ENCODE peak calls at places on chromosomes 7 and 10, in eight cellular contexts. One of them, this sample, is unnamed.

GRCh38 chr10:84230359-84230758 is 5.0 kb upstream of the LRIT2 start:
- DNase-seq in BJ: no peak
- DNase-seq in bronchial epithelial cell: no peak
- DNase-seq in upper lobe of left lung: no peak
- DNase-seq in ureter: no peak
- DNase-seq in neural crest cell: no peak
- DNase-seq in NCI-H1105 treated with DMSO at 0.1 percent for 48 hours: no peak
- DNase-seq in activated T-cell treated with anti-CD3 and anti-CD28 coated beads for 1 hour: no peak
- DNase-seq in this sample: no peak

GRCh38 chr10:393346-393745 is 258.1 kb downstream of the ZMYND11 start:
- DNase-seq in activated T-cell treated with anti-CD3 and anti-CD28 coated beads for 1 hour: no peak
- DNase-seq in NCI-H1105 treated with DMSO at 0.1 percent for 48 hours: no peak
- DNase-seq in upper lobe of left lung: no peak
- DNase-seq in neural crest cell: no peak
- DNase-seq in ureter: no peak
- DNase-seq in BJ: no peak
- DNase-seq in bronchial epithelial cell: no peak
- DNase-seq in this sample: no peak

GRCh38 chr7:111992601-111993000 is 213.6 kb downstream of the DOCK4 start:
- DNase-seq in activated T-cell treated with anti-CD3 and anti-CD28 coated beads for 1 hour: no peak
- DNase-seq in BJ: no peak
- DNase-seq in upper lobe of left lung: no peak
- DNase-seq in NCI-H1105 treated with DMSO at 0.1 percent for 48 hours: no peak
- DNase-seq in bronchial epithelial cell: no peak
- DNase-seq in neural crest cell: no peak
- DNase-seq in ureter: no peak
- DNase-seq in this sample: peak; percentile 31

GRCh38 chr10:60849217-60849616 is 70.9 kb downstream of the CDK1 start:
- DNase-seq in NCI-H1105 treated with DMSO at 0.1 percent for 48 hours: no peak
- DNase-seq in BJ: no peak
- DNase-seq in activated T-cell treated with anti-CD3 and anti-CD28 coated beads for 1 hour: no peak
- DNase-seq in ureter: no peak
- DNase-seq in neural crest cell: no peak
- DNase-seq in upper lobe of left lung: no peak
- DNase-seq in bronchial epithelial cell: no peak
- DNase-seq in this sample: peak; percentile 10

GRCh38 chr7:130356760-130357611 is 12.4 kb downstream of the CPA5 start:
- DNase-seq in ureter: peak; percentile 80
- DNase-seq in neural crest cell: no peak
- DNase-seq in BJ: no peak
- DNase-seq in bronchial epithelial cell: peak; percentile 90
- DNase-seq in NCI-H1105 treated with DMSO at 0.1 percent for 48 hours: no peak
- DNase-seq in activated T-cell treated with anti-CD3 and anti-CD28 coated beads for 1 hour: no peak
- DNase-seq in upper lobe of left lung: peak; percentile 12
- DNase-seq in this sample: peak; percentile 84

GRCh38 chr7:75948179-75948578 is 33.2 kb downstream of the POR start:
- DNase-seq in BJ: no peak
- DNase-seq in NCI-H1105 treated with DMSO at 0.1 percent for 48 hours: no peak
- DNase-seq in ureter: no peak
- DNase-seq in neural crest cell: no peak
- DNase-seq in upper lobe of left lung: peak; percentile 55
- DNase-seq in activated T-cell treated with anti-CD3 and anti-CD28 coated beads for 1 hour: no peak
- DNase-seq in bronchial epithelial cell: no peak
- DNase-seq in this sample: no peak

GRCh38 chr10:129918401-129918800 is 45.7 kb downstream of the EBF3 start:
- DNase-seq in BJ: no peak
- DNase-seq in bronchial epithelial cell: no peak
- DNase-seq in neural crest cell: no peak
- DNase-seq in upper lobe of left lung: peak; percentile 9
- DNase-seq in NCI-H1105 treated with DMSO at 0.1 percent for 48 hours: no peak
- DNase-seq in ureter: no peak
- DNase-seq in activated T-cell treated with anti-CD3 and anti-CD28 coated beads for 1 hour: no peak
- DNase-seq in this sample: no peak

GRCh38 chr10:63140077-63140476 is 6.9 kb downstream of the NRBF2 start:
- DNase-seq in bronchial epithelial cell: peak; percentile 56
- DNase-seq in activated T-cell treated with anti-CD3 and anti-CD28 coated beads for 1 hour: no peak
- DNase-seq in BJ: no peak
- DNase-seq in upper lobe of left lung: no peak
- DNase-seq in NCI-H1105 treated with DMSO at 0.1 percent for 48 hours: no peak
- DNase-seq in neural crest cell: no peak
- DNase-seq in ureter: no peak
- DNase-seq in this sample: no peak

GRCh38 chr10:132703305-132704007 is 82.5 kb downstream of the NKX6-2 start:
- DNase-seq in NCI-H1105 treated with DMSO at 0.1 percent for 48 hours: no peak
- DNase-seq in ureter: no peak
- DNase-seq in neural crest cell: no peak
- DNase-seq in activated T-cell treated with anti-CD3 and anti-CD28 coated beads for 1 hour: no peak
- DNase-seq in BJ: no peak
- DNase-seq in upper lobe of left lung: no peak
- DNase-seq in bronchial epithelial cell: no peak
- DNase-seq in this sample: no peak

GRCh38 chr7:6117533-6117932 is 86.4 kb downstream of the ANKRD61 start:
- DNase-seq in bronchial epithelial cell: no peak
- DNase-seq in neural crest cell: no peak
- DNase-seq in NCI-H1105 treated with DMSO at 0.1 percent for 48 hours: no peak
- DNase-seq in upper lobe of left lung: no peak
- DNase-seq in ureter: no peak
- DNase-seq in BJ: no peak
- DNase-seq in activated T-cell treated with anti-CD3 and anti-CD28 coated beads for 1 hour: no peak
- DNase-seq in this sample: no peak

GRCh38 chr10:5569568-5569967 is 44.8 kb downstream of the CALML3 start:
- DNase-seq in activated T-cell treated with anti-CD3 and anti-CD28 coated beads for 1 hour: no peak
- DNase-seq in neural crest cell: no peak
- DNase-seq in BJ: no peak
- DNase-seq in ureter: no peak
- DNase-seq in bronchial epithelial cell: no peak
- DNase-seq in upper lobe of left lung: no peak
- DNase-seq in NCI-H1105 treated with DMSO at 0.1 percent for 48 hours: no peak
- DNase-seq in this sample: no peak

GRCh38 chr10:78787095-78787494 is 281.7 kb upstream of the ZMIZ1 start:
- DNase-seq in BJ: no peak
- DNase-seq in ureter: no peak
- DNase-seq in neural crest cell: no peak
- DNase-seq in upper lobe of left lung: no peak
- DNase-seq in activated T-cell treated with anti-CD3 and anti-CD28 coated beads for 1 hour: no peak
- DNase-seq in NCI-H1105 treated with DMSO at 0.1 percent for 48 hours: peak; percentile 26
- DNase-seq in bronchial epithelial cell: no peak
- DNase-seq in this sample: peak; percentile 51

GRCh38 chr10:4931587-4931986 is 31.6 kb upstream of the AKR1C1 start:
- DNase-seq in NCI-H1105 treated with DMSO at 0.1 percent for 48 hours: no peak
- DNase-seq in ureter: no peak
- DNase-seq in bronchial epithelial cell: no peak
- DNase-seq in BJ: no peak
- DNase-seq in upper lobe of left lung: no peak
- DNase-seq in activated T-cell treated with anti-CD3 and anti-CD28 coated beads for 1 hour: no peak
- DNase-seq in neural crest cell: no peak
- DNase-seq in this sample: no peak

GRCh38 chr10:73850205-73850604 is 24.1 kb downstream of the CAMK2G start:
- DNase-seq in BJ: no peak
- DNase-seq in NCI-H1105 treated with DMSO at 0.1 percent for 48 hours: no peak
- DNase-seq in ureter: no peak
- DNase-seq in activated T-cell treated with anti-CD3 and anti-CD28 coated beads for 1 hour: no peak
- DNase-seq in neural crest cell: no peak
- DNase-seq in upper lobe of left lung: no peak
- DNase-seq in bronchial epithelial cell: no peak
- DNase-seq in this sample: no peak

GRCh38 chr10:61404771-61405170 is 48.4 kb downstream of the TMEM26 start:
- DNase-seq in ureter: no peak
- DNase-seq in activated T-cell treated with anti-CD3 and anti-CD28 coated beads for 1 hour: no peak
- DNase-seq in neural crest cell: no peak
- DNase-seq in upper lobe of left lung: no peak
- DNase-seq in bronchial epithelial cell: peak; percentile 10
- DNase-seq in BJ: peak; percentile 19
- DNase-seq in NCI-H1105 treated with DMSO at 0.1 percent for 48 hours: no peak
- DNase-seq in this sample: peak; percentile 60

GRCh38 chr7:14507617-14508016 is 394.9 kb downstream of the DGKB start:
- DNase-seq in BJ: no peak
- DNase-seq in ureter: no peak
- DNase-seq in NCI-H1105 treated with DMSO at 0.1 percent for 48 hours: peak; percentile 98
- DNase-seq in activated T-cell treated with anti-CD3 and anti-CD28 coated beads for 1 hour: no peak
- DNase-seq in neural crest cell: no peak
- DNase-seq in bronchial epithelial cell: peak; percentile 99
- DNase-seq in upper lobe of left lung: no peak
- DNase-seq in this sample: peak; percentile 15

GRCh38 chr10:6035926-6036575 is 26.1 kb downstream of the IL2RA start:
- DNase-seq in neural crest cell: no peak
- DNase-seq in NCI-H1105 treated with DMSO at 0.1 percent for 48 hours: no peak
- DNase-seq in bronchial epithelial cell: no peak
- DNase-seq in BJ: no peak
- DNase-seq in activated T-cell treated with anti-CD3 and anti-CD28 coated beads for 1 hour: no peak
- DNase-seq in ureter: peak; percentile 27
- DNase-seq in upper lobe of left lung: no peak
- DNase-seq in this sample: no peak

GRCh38 chr10:49559476-49559875 is 20.6 kb upstream of the ERCC6 start:
- DNase-seq in NCI-H1105 treated with DMSO at 0.1 percent for 48 hours: no peak
- DNase-seq in neural crest cell: no peak
- DNase-seq in BJ: no peak
- DNase-seq in ureter: no peak
- DNase-seq in upper lobe of left lung: no peak
- DNase-seq in bronchial epithelial cell: no peak
- DNase-seq in activated T-cell treated with anti-CD3 and anti-CD28 coated beads for 1 hour: no peak
- DNase-seq in this sample: peak; percentile 66

GRCh38 chr7:110119883-110120581 is 970.9 kb upstream of the LRRN3 start:
- DNase-seq in bronchial epithelial cell: peak; percentile 51
- DNase-seq in activated T-cell treated with anti-CD3 and anti-CD28 coated beads for 1 hour: no peak
- DNase-seq in ureter: no peak
- DNase-seq in neural crest cell: no peak
- DNase-seq in BJ: no peak
- DNase-seq in upper lobe of left lung: no peak
- DNase-seq in NCI-H1105 treated with DMSO at 0.1 percent for 48 hours: no peak
- DNase-seq in this sample: no peak

GRCh38 chr10:69494626-69495558 is 43.6 kb downstream of the TSPAN15 start:
- DNase-seq in upper lobe of left lung: no peak
- DNase-seq in neural crest cell: peak; percentile 51
- DNase-seq in NCI-H1105 treated with DMSO at 0.1 percent for 48 hours: no peak
- DNase-seq in ureter: no peak
- DNase-seq in BJ: no peak
- DNase-seq in activated T-cell treated with anti-CD3 and anti-CD28 coated beads for 1 hour: no peak
- DNase-seq in bronchial epithelial cell: no peak
- DNase-seq in this sample: no peak

This sample was measured in fibroblast of the aortic adventitia.